ENCODE peak calls at places on chromosomes 1 and 21, in nine cellular contexts. R, D, N, U, T, B, M, Y and F are unnamed samples.

GRCh38 chr21:33238565-33239255 is 9.0 kb downstream of the IFNAR2 start:
- DNase-seq in R (no peak), D (no peak), N (no peak), U (no peak), T (no peak), B (no peak), M (peak; percentile 24), Y (no peak), F (no peak)

GRCh38 chr1:84540759-84541158 is 33.5 kb downstream of the CTBS start:
- DNase-seq in R (no peak), D (no peak), N (no peak), U (no peak), T (no peak), B (no peak), M (peak; percentile 61), Y (no peak), F (no peak)

GRCh38 chr21:23968722-23969647 is 1638.3 kb downstream of the MRPL39 start:
- DNase-seq in R (peak; percentile 10), D (peak; percentile 78), N (peak; percentile 82), U (peak; percentile 18), T (peak; percentile 86), B (peak; percentile 26), M (no peak), Y (peak; percentile 38), F (no peak)

GRCh38 chr1:94951509-94952208 is 24.7 kb upstream of the CNN3 start:
- DNase-seq in R (no peak), D (no peak), N (no peak), U (no peak), T (no peak), B (no peak), M (peak; percentile 46), Y (no peak), F (no peak)

GRCh38 chr1:93750946-93751345 is 69.3 kb upstream of the BCAR3 start:
- DNase-seq in R (no peak), D (no peak), N (peak; percentile 8), U (no peak), T (no peak), B (no peak), M (no peak), Y (no peak), F (no peak)

GRCh38 chr21:37538971-37539590 is 172.5 kb downstream of the DYRK1A start:
- DNase-seq in R (no peak), D (no peak), N (no peak), U (no peak), T (no peak), B (no peak), M (peak; percentile 56), Y (no peak), F (no peak)

GRCh38 chr1:28070725-28071593 is 17.5 kb downstream of the EYA3 start:
- DNase-seq in R (no peak), D (no peak), N (no peak), U (no peak), T (no peak), B (no peak), M (no peak), Y (no peak), F (no peak)

GRCh38 chr1:227486559-227486958 is 76.8 kb upstream of the ZNF678 start:
- DNase-seq in R (no peak), D (no peak), N (no peak), U (no peak), T (no peak), B (no peak), M (no peak), Y (no peak), F (no peak)

GRCh38 chr21:15604424-15604823 is 125.4 kb upstream of the USP25 start:
- DNase-seq in R (peak; percentile 68), D (no peak), N (no peak), U (peak; percentile 52), T (no peak), B (peak; percentile 32), M (peak; percentile 63), Y (no peak), F (no peak)

GRCh38 chr1:225111000-225111399 is 181.5 kb downstream of the DNAH14 start:
- DNase-seq in R (no peak), D (no peak), N (no peak), U (no peak), T (no peak), B (no peak), M (no peak), Y (no peak), F (no peak)

GRCh38 chr1:59110287-59110686 is 186.6 kb upstream of the FGGY start:
- DNase-seq in R (no peak), D (no peak), N (peak; percentile 47), U (no peak), T (no peak), B (no peak), M (no peak), Y (no peak), F (no peak)

GRCh38 chr1:111989531-111990025 is at the start of gene KCND3:
- DNase-seq in R (peak; percentile 15), D (no peak), N (peak; percentile 12), U (no peak), T (peak; percentile 42), B (peak; percentile 3), M (peak; percentile 41), Y (no peak), F (no peak)

GRCh38 chr1:34924759-34925555 is 4.5 kb downstream of the DLGAP3 start:
- DNase-seq in R (peak; percentile 72), D (no peak), N (peak; percentile 68), U (peak; percentile 55), T (no peak), B (peak; percentile 52), M (peak; percentile 76), Y (peak; percentile 30), F (no peak)

GRCh38 chr1:242710847-242711246 is 186.3 kb upstream of the PLD5 start:
- DNase-seq in R (no peak), D (no peak), N (no peak), U (no peak), T (no peak), B (no peak), M (no peak), Y (no peak), F (no peak)

GRCh38 chr1:93712741-93713140 is 31.1 kb upstream of the BCAR3 start:
- DNase-seq in R (no peak), D (no peak), N (peak; percentile 26), U (no peak), T (no peak), B (no peak), M (no peak), Y (no peak), F (no peak)

GRCh38 chr1:54335396-54336056 is 70.7 kb downstream of the SSBP3 start:
- DNase-seq in R (no peak), D (no peak), N (peak; percentile 15), U (peak; percentile 83), T (no peak), B (peak; percentile 95), M (peak; percentile 99), Y (no peak), F (no peak)

GRCh38 chr1:229121845-229122436 is 149.0 kb upstream of the RAB4A start:
- DNase-seq in R (no peak), D (no peak), N (no peak), U (no peak), T (no peak), B (no peak), M (no peak), Y (no peak), F (no peak)

GRCh38 chr1:194225781-194226180 is 1039.4 kb upstream of the B3GALT2 start:
- DNase-seq in R (no peak), D (no peak), N (peak; percentile 78), U (no peak), T (no peak), B (no peak), M (peak; percentile 6), Y (no peak), F (no peak)

GRCh38 chr1:232039303-232039702 is 412.7 kb downstream of the DISC1 start:
- DNase-seq in R (no peak), D (no peak), N (no peak), U (peak; percentile 21), T (no peak), B (peak; percentile 23), M (peak; percentile 33), Y (no peak), F (no peak)

GRCh38 chr21:16418211-16418610 is 688.4 kb downstream of the USP25 start:
- DNase-seq in R (no peak), D (no peak), N (no peak), U (no peak), T (no peak), B (no peak), M (no peak), Y (no peak), F (no peak)